ENCODE peak calls at places on chromosomes 3 and 15, in five cellular contexts. One of them, this sample, is unnamed.

GRCh38 chr15:55993804-55994539 is 560 bp upstream of the NEDD4 start:
- DNase-seq in SK-N-DZ: peak; percentile 60
- DNase-seq in nephron progenitor cell: no peak
- DNase-seq in skeletal muscle cell: no peak
- DNase-seq in GOT3: no peak
- DNase-seq in this sample: no peak

GRCh38 chr3:138456961-138457862 is 22.8 kb downstream of the ESYT3 start:
- DNase-seq in GOT3: no peak
- DNase-seq in nephron progenitor cell: no peak
- DNase-seq in SK-N-DZ: no peak
- DNase-seq in skeletal muscle cell: no peak
- DNase-seq in this sample: no peak

GRCh38 chr3:181534881-181535280 is 176.8 kb upstream of the SOX2 start:
- DNase-seq in skeletal muscle cell: no peak
- DNase-seq in SK-N-DZ: peak; percentile 94
- DNase-seq in nephron progenitor cell: no peak
- DNase-seq in GOT3: no peak
- DNase-seq in this sample: no peak

GRCh38 chr3:120567370-120568197 is 28.6 kb upstream of the NDUFB4 start:
- DNase-seq in GOT3: no peak
- DNase-seq in nephron progenitor cell: no peak
- DNase-seq in SK-N-DZ: peak; percentile 76
- DNase-seq in skeletal muscle cell: no peak
- DNase-seq in this sample: no peak

GRCh38 chr3:9000041-9000440 is 36.8 kb upstream of the RAD18 start:
- DNase-seq in GOT3: no peak
- DNase-seq in skeletal muscle cell: no peak
- DNase-seq in nephron progenitor cell: no peak
- DNase-seq in SK-N-DZ: no peak
- DNase-seq in this sample: no peak

GRCh38 chr3:196127308-196128040 is 45.6 kb upstream of the TFRC start:
- DNase-seq in SK-N-DZ: no peak
- DNase-seq in GOT3: no peak
- DNase-seq in skeletal muscle cell: no peak
- DNase-seq in nephron progenitor cell: no peak
- DNase-seq in this sample: peak; percentile 26

GRCh38 chr3:194368918-194369317 is 625 bp downstream of the LRRC15 start:
- DNase-seq in skeletal muscle cell: no peak
- DNase-seq in GOT3: no peak
- DNase-seq in nephron progenitor cell: no peak
- DNase-seq in SK-N-DZ: no peak
- DNase-seq in this sample: no peak

GRCh38 chr3:141184430-141184829 is 47.2 kb upstream of the PXYLP1 start:
- DNase-seq in SK-N-DZ: no peak
- DNase-seq in nephron progenitor cell: no peak
- DNase-seq in skeletal muscle cell: no peak
- DNase-seq in GOT3: no peak
- DNase-seq in this sample: no peak

GRCh38 chr3:182413061-182413460 is 380.2 kb upstream of the ATP11B start:
- DNase-seq in GOT3: no peak
- DNase-seq in nephron progenitor cell: no peak
- DNase-seq in skeletal muscle cell: no peak
- DNase-seq in SK-N-DZ: no peak
- DNase-seq in this sample: no peak

GRCh38 chr3:193560091-193560490 is 5.4 kb upstream of the ATP13A4 start:
- DNase-seq in GOT3: no peak
- DNase-seq in skeletal muscle cell: no peak
- DNase-seq in nephron progenitor cell: no peak
- DNase-seq in SK-N-DZ: no peak
- DNase-seq in this sample: no peak

GRCh38 chr15:67178569-67179210 is 75.8 kb downstream of the AAGAB start:
- DNase-seq in nephron progenitor cell: no peak
- DNase-seq in SK-N-DZ: peak; percentile 58
- DNase-seq in GOT3: no peak
- DNase-seq in skeletal muscle cell: peak; percentile 90
- DNase-seq in this sample: no peak

GRCh38 chr15:68644088-68644904 is 65.5 kb downstream of the CORO2B start:
- DNase-seq in nephron progenitor cell: no peak
- DNase-seq in GOT3: no peak
- DNase-seq in SK-N-DZ: no peak
- DNase-seq in skeletal muscle cell: peak; percentile 53
- DNase-seq in this sample: no peak

GRCh38 chr15:49501586-49501985 is 78.5 kb downstream of the FGF7 start:
- DNase-seq in SK-N-DZ: no peak
- DNase-seq in skeletal muscle cell: no peak
- DNase-seq in nephron progenitor cell: no peak
- DNase-seq in GOT3: no peak
- DNase-seq in this sample: no peak

GRCh38 chr3:16927485-16927884 is 42.7 kb downstream of the PLCL2 start:
- DNase-seq in GOT3: no peak
- DNase-seq in SK-N-DZ: no peak
- DNase-seq in nephron progenitor cell: no peak
- DNase-seq in skeletal muscle cell: no peak
- DNase-seq in this sample: no peak

GRCh38 chr3:179116816-179117215 is 31.3 kb upstream of the PIK3CA start:
- DNase-seq in GOT3: no peak
- DNase-seq in nephron progenitor cell: no peak
- DNase-seq in SK-N-DZ: no peak
- DNase-seq in skeletal muscle cell: no peak
- DNase-seq in this sample: no peak

GRCh38 chr15:44812029-44812517 is 75.7 kb downstream of the TRIM69 start:
- DNase-seq in SK-N-DZ: no peak
- DNase-seq in skeletal muscle cell: no peak
- DNase-seq in GOT3: no peak
- DNase-seq in nephron progenitor cell: no peak
- DNase-seq in this sample: no peak

GRCh38 chr3:100427694-100428093 is 26.4 kb downstream of the LNP1 start:
- DNase-seq in SK-N-DZ: no peak
- DNase-seq in skeletal muscle cell: no peak
- DNase-seq in nephron progenitor cell: no peak
- DNase-seq in GOT3: no peak
- DNase-seq in this sample: no peak

GRCh38 chr3:195445885-195446284 is 3.1 kb upstream of the ACAP2 start:
- DNase-seq in nephron progenitor cell: no peak
- DNase-seq in skeletal muscle cell: no peak
- DNase-seq in GOT3: no peak
- DNase-seq in SK-N-DZ: no peak
- DNase-seq in this sample: no peak

GRCh38 chr3:71122641-71123040 is 460.9 kb downstream of the FOXP1 start:
- DNase-seq in nephron progenitor cell: no peak
- DNase-seq in SK-N-DZ: no peak
- DNase-seq in GOT3: no peak
- DNase-seq in skeletal muscle cell: no peak
- DNase-seq in this sample: no peak

GRCh38 chr15:56040081-56041035 is 46.9 kb upstream of the NEDD4 start:
- DNase-seq in skeletal muscle cell: peak; percentile 85
- DNase-seq in SK-N-DZ: peak; percentile 26
- DNase-seq in nephron progenitor cell: no peak
- DNase-seq in GOT3: peak; percentile 6
- DNase-seq in this sample: peak; percentile 54

GRCh38 chr15:57031605-57032004 is 113.2 kb downstream of the TCF12 start:
- DNase-seq in GOT3: no peak
- DNase-seq in SK-N-DZ: peak; percentile 29
- DNase-seq in skeletal muscle cell: peak; percentile 28
- DNase-seq in nephron progenitor cell: no peak
- DNase-seq in this sample: no peak

GRCh38 chr15:77944002-77944867 is 133.3 kb downstream of the TBC1D2B start:
- DNase-seq in SK-N-DZ: peak; percentile 86
- DNase-seq in skeletal muscle cell: no peak
- DNase-seq in GOT3: peak; percentile 18
- DNase-seq in nephron progenitor cell: peak; percentile 80
- DNase-seq in this sample: peak; percentile 89

GRCh38 chr3:48434591-48435222 is 4.8 kb upstream of the PLXNB1 start:
- DNase-seq in SK-N-DZ: no peak
- DNase-seq in GOT3: no peak
- DNase-seq in skeletal muscle cell: no peak
- DNase-seq in nephron progenitor cell: no peak
- DNase-seq in this sample: no peak

GRCh38 chr3:25428003-25428861 is at the start of gene RARB:
- DNase-seq in GOT3: peak; percentile 4
- DNase-seq in nephron progenitor cell: peak; percentile 68
- DNase-seq in skeletal muscle cell: peak; percentile 75
- DNase-seq in SK-N-DZ: peak; percentile 95
- DNase-seq in this sample: peak; percentile 67

GRCh38 chr3:40043444-40043755 is 234.0 kb downstream of the MYRIP start:
- DNase-seq in skeletal muscle cell: peak; percentile 65
- DNase-seq in nephron progenitor cell: no peak
- DNase-seq in SK-N-DZ: no peak
- DNase-seq in GOT3: no peak
- DNase-seq in this sample: no peak

GRCh38 chr15:70653426-70653825 is 109.9 kb downstream of the UACA start:
- DNase-seq in skeletal muscle cell: no peak
- DNase-seq in SK-N-DZ: no peak
- DNase-seq in nephron progenitor cell: no peak
- DNase-seq in GOT3: no peak
- DNase-seq in this sample: no peak

GRCh38 chr3:53724566-53724965 is 121.7 kb downstream of the CHDH start:
- DNase-seq in SK-N-DZ: no peak
- DNase-seq in GOT3: no peak
- DNase-seq in skeletal muscle cell: no peak
- DNase-seq in nephron progenitor cell: no peak
- DNase-seq in this sample: no peak

GRCh38 chr3:144437989-144438388 is 466.4 kb downstream of the DIPK2A start:
- DNase-seq in GOT3: no peak
- DNase-seq in nephron progenitor cell: no peak
- DNase-seq in skeletal muscle cell: no peak
- DNase-seq in SK-N-DZ: no peak
- DNase-seq in this sample: no peak

GRCh38 chr15:43881944-43882343 is 55.1 kb downstream of the WDR76 start:
- DNase-seq in SK-N-DZ: no peak
- DNase-seq in GOT3: no peak
- DNase-seq in nephron progenitor cell: no peak
- DNase-seq in skeletal muscle cell: no peak
- DNase-seq in this sample: no peak

GRCh38 chr3:196440041-196440537 is 7.9 kb upstream of the UBXN7 start:
- DNase-seq in SK-N-DZ: no peak
- DNase-seq in nephron progenitor cell: no peak
- DNase-seq in skeletal muscle cell: peak; percentile 49
- DNase-seq in GOT3: no peak
- DNase-seq in this sample: peak; percentile 40

GRCh38 chr3:159669024-159669476 is 319.6 kb upstream of the IL12A start:
- DNase-seq in skeletal muscle cell: peak; percentile 40
- DNase-seq in SK-N-DZ: no peak
- DNase-seq in GOT3: no peak
- DNase-seq in nephron progenitor cell: no peak
- DNase-seq in this sample: no peak

GRCh38 chr15:56045068-56045748 is 51.8 kb upstream of the NEDD4 start:
- DNase-seq in GOT3: no peak
- DNase-seq in skeletal muscle cell: no peak
- DNase-seq in nephron progenitor cell: no peak
- DNase-seq in SK-N-DZ: no peak
- DNase-seq in this sample: no peak

GRCh38 chr15:88894819-88895767 is at the start of gene HAPLN3:
- DNase-seq in GOT3: no peak
- DNase-seq in SK-N-DZ: no peak
- DNase-seq in skeletal muscle cell: no peak
- DNase-seq in nephron progenitor cell: peak; percentile 49
- DNase-seq in this sample: peak; percentile 51

GRCh38 chr15:41150279-41150678 is 34.2 kb upstream of the INO80 start:
- DNase-seq in GOT3: no peak
- DNase-seq in nephron progenitor cell: no peak
- DNase-seq in SK-N-DZ: no peak
- DNase-seq in skeletal muscle cell: no peak
- DNase-seq in this sample: no peak

GRCh38 chr15:41281236-41281635 is 50.2 kb downstream of the CHP1 start:
- DNase-seq in SK-N-DZ: no peak
- DNase-seq in skeletal muscle cell: peak; percentile 75
- DNase-seq in GOT3: no peak
- DNase-seq in nephron progenitor cell: no peak
- DNase-seq in this sample: no peak

GRCh38 chr3:123667784-123668183 is 82.9 kb upstream of the HACD2 start:
- DNase-seq in GOT3: no peak
- DNase-seq in SK-N-DZ: no peak
- DNase-seq in nephron progenitor cell: no peak
- DNase-seq in skeletal muscle cell: no peak
- DNase-seq in this sample: no peak

GRCh38 chr15:80599359-80599758 is 95.8 kb upstream of the ABHD17C start:
- DNase-seq in nephron progenitor cell: no peak
- DNase-seq in skeletal muscle cell: no peak
- DNase-seq in GOT3: no peak
- DNase-seq in SK-N-DZ: no peak
- DNase-seq in this sample: no peak

GRCh38 chr15:52247032-52247431 is 48.6 kb downstream of the MYO5C start:
- DNase-seq in skeletal muscle cell: peak; percentile 87
- DNase-seq in nephron progenitor cell: no peak
- DNase-seq in GOT3: no peak
- DNase-seq in SK-N-DZ: no peak
- DNase-seq in this sample: no peak

GRCh38 chr15:91948001-91948608 is 94.6 kb downstream of the SLCO3A1 start:
- DNase-seq in GOT3: no peak
- DNase-seq in nephron progenitor cell: no peak
- DNase-seq in SK-N-DZ: no peak
- DNase-seq in skeletal muscle cell: no peak
- DNase-seq in this sample: no peak

GRCh38 chr15:58070801-58071418 is 5.4 kb upstream of the ALDH1A2 start:
- DNase-seq in nephron progenitor cell: peak; percentile 80
- DNase-seq in SK-N-DZ: peak; percentile 38
- DNase-seq in skeletal muscle cell: peak; percentile 9
- DNase-seq in GOT3: no peak
- DNase-seq in this sample: peak; percentile 68